ENCODE peak calls at places on chromosomes 5 and 9, in four cellular contexts. W is stomach, H is DMS79 treated with DMSO at 0.1 percent for 48 hours, S is esophagus squamous epithelium. T is an unnamed sample.

GRCh38 chr9:101176384-101176783 is 147.9 kb downstream of the PLPPR1 start:
- DNase-seq in W (no peak), H (no peak), S (no peak), T (no peak)

GRCh38 chr9:69820955-69821788 is 555 bp downstream of the CFAP95 start:
- DNase-seq in W (no peak), H (no peak), S (no peak), T (no peak)

GRCh38 chr5:171705830-171706229 is 79.8 kb upstream of the SMIM23 start:
- DNase-seq in W (no peak), H (no peak), S (no peak), T (no peak)

GRCh38 chr5:109231331-109231730 is 178.4 kb downstream of the PJA2 start:
- DNase-seq in W (no peak), H (no peak), S (no peak), T (no peak)

GRCh38 chr5:171422902-171423663 is 3.6 kb downstream of the FGF18 start:
- DNase-seq in W (peak), H (no peak), S (no peak), T (no peak)

GRCh38 chr9:126705767-126706697 is 92.3 kb downstream of the LMX1B start:
- DNase-seq in W (peak), H (no peak), S (no peak), T (no peak)

GRCh38 chr5:73170522-73170921 is 2.5 kb upstream of the TMEM174 start:
- DNase-seq in W (no peak), H (no peak), S (no peak), T (no peak)

GRCh38 chr9:133734600-133735414 is 3.3 kb downstream of the SARDH start:
- DNase-seq in W (peak), H (no peak), S (no peak), T (no peak)

GRCh38 chr9:83706703-83707517 is 848 bp downstream of the UBQLN1 start:
- DNase-seq in W (peak), H (peak), S (no peak), T (peak)

GRCh38 chr5:39631948-39632347 is 207.2 kb upstream of the DAB2 start:
- DNase-seq in W (no peak), H (no peak), S (no peak), T (no peak)

GRCh38 chr5:100903036-100903887 is at the start of gene ST8SIA4:
- DNase-seq in W (peak), H (peak), S (peak), T (peak)

GRCh38 chr9:37336150-37336549 is 86.3 kb upstream of the GRHPR start:
- DNase-seq in W (no peak), H (no peak), S (no peak), T (no peak)

GRCh38 chr9:134360897-134361296 is 34.6 kb downstream of the RXRA start:
- DNase-seq in W (peak), H (no peak), S (no peak), T (no peak)

GRCh38 chr9:123960366-123960765 is 30.4 kb upstream of the DENND1A start:
- DNase-seq in W (no peak), H (no peak), S (no peak), T (no peak)

GRCh38 chr9:128394404-128395168 is 23.4 kb downstream of the URM1 start:
- DNase-seq in W (no peak), H (no peak), S (no peak), T (no peak)

GRCh38 chr9:123343428-123344272 is 12.3 kb upstream of the CRB2 start:
- DNase-seq in W (no peak), H (no peak), S (no peak), T (no peak)